ENCODE peak calls at places on chromosomes 3 and 15, in five cellular contexts. One of them, this sample, is unnamed.

GRCh38 chr3:43423634-43424033 is 137.3 kb downstream of the SNRK start:
- ATAC-seq in left colon: no peak
- ATAC-seq in stimulated activated naive B cell treated with anti-CD40 and anti-IgM and Interleukin-4, amounts not matched to agents 10 μg/mL and 1 μg/mL and 100 μg/mL, for 72 hours: no peak
- ATAC-seq in activated naive CD8-positive, alpha-beta T cell treated with anti-CD3 and anti-CD28 coated beads, Interleukin-2, amount 10 ng/mL, durations not matched to agents 7 days and 5 days: no peak
- ATAC-seq in CD4-positive, alpha-beta T cell: no peak
- ATAC-seq in this sample: no peak

GRCh38 chr3:117399311-117400068 is 689.9 kb downstream of the TUSC7 start:
- ATAC-seq in left colon: no peak
- ATAC-seq in stimulated activated naive B cell treated with anti-CD40 and anti-IgM and Interleukin-4, amounts not matched to agents 10 μg/mL and 1 μg/mL and 100 μg/mL, for 72 hours: no peak
- ATAC-seq in activated naive CD8-positive, alpha-beta T cell treated with anti-CD3 and anti-CD28 coated beads, Interleukin-2, amount 10 ng/mL, durations not matched to agents 7 days and 5 days: no peak
- ATAC-seq in CD4-positive, alpha-beta T cell: no peak
- ATAC-seq in this sample: no peak

GRCh38 chr3:17645074-17645698 is 97.2 kb downstream of the TBC1D5 start:
- ATAC-seq in left colon: peak; percentile 78
- ATAC-seq in stimulated activated naive B cell treated with anti-CD40 and anti-IgM and Interleukin-4, amounts not matched to agents 10 μg/mL and 1 μg/mL and 100 μg/mL, for 72 hours: no peak
- ATAC-seq in activated naive CD8-positive, alpha-beta T cell treated with anti-CD3 and anti-CD28 coated beads, Interleukin-2, amount 10 ng/mL, durations not matched to agents 7 days and 5 days: no peak
- ATAC-seq in CD4-positive, alpha-beta T cell: no peak
- ATAC-seq in this sample: no peak

GRCh38 chr15:68335655-68336054 is 58.1 kb downstream of the FEM1B start:
- ATAC-seq in left colon: no peak
- ATAC-seq in stimulated activated naive B cell treated with anti-CD40 and anti-IgM and Interleukin-4, amounts not matched to agents 10 μg/mL and 1 μg/mL and 100 μg/mL, for 72 hours: no peak
- ATAC-seq in activated naive CD8-positive, alpha-beta T cell treated with anti-CD3 and anti-CD28 coated beads, Interleukin-2, amount 10 ng/mL, durations not matched to agents 7 days and 5 days: no peak
- ATAC-seq in CD4-positive, alpha-beta T cell: no peak
- ATAC-seq in this sample: no peak

GRCh38 chr3:16849795-16850194 is 35.0 kb upstream of the PLCL2 start:
- ATAC-seq in left colon: peak; percentile 23
- ATAC-seq in stimulated activated naive B cell treated with anti-CD40 and anti-IgM and Interleukin-4, amounts not matched to agents 10 μg/mL and 1 μg/mL and 100 μg/mL, for 72 hours: peak; percentile 63
- ATAC-seq in activated naive CD8-positive, alpha-beta T cell treated with anti-CD3 and anti-CD28 coated beads, Interleukin-2, amount 10 ng/mL, durations not matched to agents 7 days and 5 days: peak; percentile 24
- ATAC-seq in CD4-positive, alpha-beta T cell: peak; percentile 33
- ATAC-seq in this sample: no peak

GRCh38 chr3:69445498-69445897 is 59.6 kb upstream of the FRMD4B start:
- ATAC-seq in left colon: no peak
- ATAC-seq in stimulated activated naive B cell treated with anti-CD40 and anti-IgM and Interleukin-4, amounts not matched to agents 10 μg/mL and 1 μg/mL and 100 μg/mL, for 72 hours: no peak
- ATAC-seq in activated naive CD8-positive, alpha-beta T cell treated with anti-CD3 and anti-CD28 coated beads, Interleukin-2, amount 10 ng/mL, durations not matched to agents 7 days and 5 days: no peak
- ATAC-seq in CD4-positive, alpha-beta T cell: no peak
- ATAC-seq in this sample: no peak

GRCh38 chr3:190721330-190721729 is 141.2 kb downstream of the GMNC start:
- ATAC-seq in left colon: no peak
- ATAC-seq in stimulated activated naive B cell treated with anti-CD40 and anti-IgM and Interleukin-4, amounts not matched to agents 10 μg/mL and 1 μg/mL and 100 μg/mL, for 72 hours: peak; percentile 50
- ATAC-seq in activated naive CD8-positive, alpha-beta T cell treated with anti-CD3 and anti-CD28 coated beads, Interleukin-2, amount 10 ng/mL, durations not matched to agents 7 days and 5 days: no peak
- ATAC-seq in CD4-positive, alpha-beta T cell: no peak
- ATAC-seq in this sample: peak; percentile 42

GRCh38 chr3:72520690-72521308 is 327.4 kb downstream of the SHQ1 start:
- ATAC-seq in left colon: no peak
- ATAC-seq in stimulated activated naive B cell treated with anti-CD40 and anti-IgM and Interleukin-4, amounts not matched to agents 10 μg/mL and 1 μg/mL and 100 μg/mL, for 72 hours: peak; percentile 78
- ATAC-seq in activated naive CD8-positive, alpha-beta T cell treated with anti-CD3 and anti-CD28 coated beads, Interleukin-2, amount 10 ng/mL, durations not matched to agents 7 days and 5 days: no peak
- ATAC-seq in CD4-positive, alpha-beta T cell: no peak
- ATAC-seq in this sample: no peak

GRCh38 chr3:179750720-179751328 is 98.0 kb downstream of the USP13 start:
- ATAC-seq in left colon: no peak
- ATAC-seq in stimulated activated naive B cell treated with anti-CD40 and anti-IgM and Interleukin-4, amounts not matched to agents 10 μg/mL and 1 μg/mL and 100 μg/mL, for 72 hours: no peak
- ATAC-seq in activated naive CD8-positive, alpha-beta T cell treated with anti-CD3 and anti-CD28 coated beads, Interleukin-2, amount 10 ng/mL, durations not matched to agents 7 days and 5 days: peak; percentile 42
- ATAC-seq in CD4-positive, alpha-beta T cell: no peak
- ATAC-seq in this sample: no peak

GRCh38 chr15:84702961-84703482 is 12.9 kb downstream of the SEC11A start:
- ATAC-seq in left colon: peak; percentile 23
- ATAC-seq in stimulated activated naive B cell treated with anti-CD40 and anti-IgM and Interleukin-4, amounts not matched to agents 10 μg/mL and 1 μg/mL and 100 μg/mL, for 72 hours: no peak
- ATAC-seq in activated naive CD8-positive, alpha-beta T cell treated with anti-CD3 and anti-CD28 coated beads, Interleukin-2, amount 10 ng/mL, durations not matched to agents 7 days and 5 days: no peak
- ATAC-seq in CD4-positive, alpha-beta T cell: no peak
- ATAC-seq in this sample: peak; percentile 67

GRCh38 chr3:17088602-17089313 is 204.0 kb downstream of the PLCL2 start:
- ATAC-seq in left colon: no peak
- ATAC-seq in stimulated activated naive B cell treated with anti-CD40 and anti-IgM and Interleukin-4, amounts not matched to agents 10 μg/mL and 1 μg/mL and 100 μg/mL, for 72 hours: no peak
- ATAC-seq in activated naive CD8-positive, alpha-beta T cell treated with anti-CD3 and anti-CD28 coated beads, Interleukin-2, amount 10 ng/mL, durations not matched to agents 7 days and 5 days: peak; percentile 78
- ATAC-seq in CD4-positive, alpha-beta T cell: peak; percentile 54
- ATAC-seq in this sample: no peak

GRCh38 chr15:69609176-69609575 is 156.6 kb downstream of the RPLP1 start:
- ATAC-seq in left colon: no peak
- ATAC-seq in stimulated activated naive B cell treated with anti-CD40 and anti-IgM and Interleukin-4, amounts not matched to agents 10 μg/mL and 1 μg/mL and 100 μg/mL, for 72 hours: no peak
- ATAC-seq in activated naive CD8-positive, alpha-beta T cell treated with anti-CD3 and anti-CD28 coated beads, Interleukin-2, amount 10 ng/mL, durations not matched to agents 7 days and 5 days: no peak
- ATAC-seq in CD4-positive, alpha-beta T cell: no peak
- ATAC-seq in this sample: no peak

GRCh38 chr3:180523040-180523439 is 78.9 kb upstream of the TTC14 start:
- ATAC-seq in left colon: no peak
- ATAC-seq in stimulated activated naive B cell treated with anti-CD40 and anti-IgM and Interleukin-4, amounts not matched to agents 10 μg/mL and 1 μg/mL and 100 μg/mL, for 72 hours: no peak
- ATAC-seq in activated naive CD8-positive, alpha-beta T cell treated with anti-CD3 and anti-CD28 coated beads, Interleukin-2, amount 10 ng/mL, durations not matched to agents 7 days and 5 days: no peak
- ATAC-seq in CD4-positive, alpha-beta T cell: no peak
- ATAC-seq in this sample: no peak

GRCh38 chr3:194640829-194641228 is 7.6 kb upstream of the TMEM44 start:
- ATAC-seq in left colon: no peak
- ATAC-seq in stimulated activated naive B cell treated with anti-CD40 and anti-IgM and Interleukin-4, amounts not matched to agents 10 μg/mL and 1 μg/mL and 100 μg/mL, for 72 hours: peak; percentile 49
- ATAC-seq in activated naive CD8-positive, alpha-beta T cell treated with anti-CD3 and anti-CD28 coated beads, Interleukin-2, amount 10 ng/mL, durations not matched to agents 7 days and 5 days: no peak
- ATAC-seq in CD4-positive, alpha-beta T cell: peak; percentile 91
- ATAC-seq in this sample: no peak

GRCh38 chr15:92666780-92667179 is 11.2 kb upstream of the FAM174B start:
- ATAC-seq in left colon: peak; percentile 59
- ATAC-seq in stimulated activated naive B cell treated with anti-CD40 and anti-IgM and Interleukin-4, amounts not matched to agents 10 μg/mL and 1 μg/mL and 100 μg/mL, for 72 hours: no peak
- ATAC-seq in activated naive CD8-positive, alpha-beta T cell treated with anti-CD3 and anti-CD28 coated beads, Interleukin-2, amount 10 ng/mL, durations not matched to agents 7 days and 5 days: no peak
- ATAC-seq in CD4-positive, alpha-beta T cell: no peak
- ATAC-seq in this sample: no peak

GRCh38 chr15:89108865-89109660 is 20.8 kb downstream of the ABHD2 start:
- ATAC-seq in left colon: no peak
- ATAC-seq in stimulated activated naive B cell treated with anti-CD40 and anti-IgM and Interleukin-4, amounts not matched to agents 10 μg/mL and 1 μg/mL and 100 μg/mL, for 72 hours: no peak
- ATAC-seq in activated naive CD8-positive, alpha-beta T cell treated with anti-CD3 and anti-CD28 coated beads, Interleukin-2, amount 10 ng/mL, durations not matched to agents 7 days and 5 days: no peak
- ATAC-seq in CD4-positive, alpha-beta T cell: no peak
- ATAC-seq in this sample: no peak

GRCh38 chr15:77671274-77672056 is 38.8 kb upstream of the LINGO1 start:
- ATAC-seq in left colon: no peak
- ATAC-seq in stimulated activated naive B cell treated with anti-CD40 and anti-IgM and Interleukin-4, amounts not matched to agents 10 μg/mL and 1 μg/mL and 100 μg/mL, for 72 hours: no peak
- ATAC-seq in activated naive CD8-positive, alpha-beta T cell treated with anti-CD3 and anti-CD28 coated beads, Interleukin-2, amount 10 ng/mL, durations not matched to agents 7 days and 5 days: no peak
- ATAC-seq in CD4-positive, alpha-beta T cell: no peak
- ATAC-seq in this sample: no peak

GRCh38 chr3:152511904-152512303 is 243.2 kb downstream of the MBNL1 start:
- ATAC-seq in left colon: no peak
- ATAC-seq in stimulated activated naive B cell treated with anti-CD40 and anti-IgM and Interleukin-4, amounts not matched to agents 10 μg/mL and 1 μg/mL and 100 μg/mL, for 72 hours: peak; percentile 91
- ATAC-seq in activated naive CD8-positive, alpha-beta T cell treated with anti-CD3 and anti-CD28 coated beads, Interleukin-2, amount 10 ng/mL, durations not matched to agents 7 days and 5 days: no peak
- ATAC-seq in CD4-positive, alpha-beta T cell: no peak
- ATAC-seq in this sample: no peak

GRCh38 chr15:78059110-78059839 is 18.2 kb downstream of the TBC1D2B start:
- ATAC-seq in left colon: peak; percentile 27
- ATAC-seq in stimulated activated naive B cell treated with anti-CD40 and anti-IgM and Interleukin-4, amounts not matched to agents 10 μg/mL and 1 μg/mL and 100 μg/mL, for 72 hours: no peak
- ATAC-seq in activated naive CD8-positive, alpha-beta T cell treated with anti-CD3 and anti-CD28 coated beads, Interleukin-2, amount 10 ng/mL, durations not matched to agents 7 days and 5 days: no peak
- ATAC-seq in CD4-positive, alpha-beta T cell: no peak
- ATAC-seq in this sample: peak; percentile 68

GRCh38 chr3:120773932-120774331 is 31.4 kb downstream of the GTF2E1 start:
- ATAC-seq in left colon: no peak
- ATAC-seq in stimulated activated naive B cell treated with anti-CD40 and anti-IgM and Interleukin-4, amounts not matched to agents 10 μg/mL and 1 μg/mL and 100 μg/mL, for 72 hours: no peak
- ATAC-seq in activated naive CD8-positive, alpha-beta T cell treated with anti-CD3 and anti-CD28 coated beads, Interleukin-2, amount 10 ng/mL, durations not matched to agents 7 days and 5 days: peak; percentile 76
- ATAC-seq in CD4-positive, alpha-beta T cell: no peak
- ATAC-seq in this sample: no peak

GRCh38 chr3:143314291-143315093 is 194.9 kb downstream of the CHST2 start:
- ATAC-seq in left colon: no peak
- ATAC-seq in stimulated activated naive B cell treated with anti-CD40 and anti-IgM and Interleukin-4, amounts not matched to agents 10 μg/mL and 1 μg/mL and 100 μg/mL, for 72 hours: no peak
- ATAC-seq in activated naive CD8-positive, alpha-beta T cell treated with anti-CD3 and anti-CD28 coated beads, Interleukin-2, amount 10 ng/mL, durations not matched to agents 7 days and 5 days: no peak
- ATAC-seq in CD4-positive, alpha-beta T cell: no peak
- ATAC-seq in this sample: no peak

GRCh38 chr3:48597408-48597800 is 2.3 kb upstream of the COL7A1 start:
- ATAC-seq in left colon: peak; percentile 9
- ATAC-seq in stimulated activated naive B cell treated with anti-CD40 and anti-IgM and Interleukin-4, amounts not matched to agents 10 μg/mL and 1 μg/mL and 100 μg/mL, for 72 hours: no peak
- ATAC-seq in activated naive CD8-positive, alpha-beta T cell treated with anti-CD3 and anti-CD28 coated beads, Interleukin-2, amount 10 ng/mL, durations not matched to agents 7 days and 5 days: no peak
- ATAC-seq in CD4-positive, alpha-beta T cell: peak; percentile 23
- ATAC-seq in this sample: no peak

GRCh38 chr15:92527197-92527596 is 128.4 kb downstream of the FAM174B start:
- ATAC-seq in left colon: no peak
- ATAC-seq in stimulated activated naive B cell treated with anti-CD40 and anti-IgM and Interleukin-4, amounts not matched to agents 10 μg/mL and 1 μg/mL and 100 μg/mL, for 72 hours: no peak
- ATAC-seq in activated naive CD8-positive, alpha-beta T cell treated with anti-CD3 and anti-CD28 coated beads, Interleukin-2, amount 10 ng/mL, durations not matched to agents 7 days and 5 days: no peak
- ATAC-seq in CD4-positive, alpha-beta T cell: no peak
- ATAC-seq in this sample: no peak

GRCh38 chr15:101446527-101447167 is 42.9 kb downstream of the PCSK6 start:
- ATAC-seq in left colon: no peak
- ATAC-seq in stimulated activated naive B cell treated with anti-CD40 and anti-IgM and Interleukin-4, amounts not matched to agents 10 μg/mL and 1 μg/mL and 100 μg/mL, for 72 hours: no peak
- ATAC-seq in activated naive CD8-positive, alpha-beta T cell treated with anti-CD3 and anti-CD28 coated beads, Interleukin-2, amount 10 ng/mL, durations not matched to agents 7 days and 5 days: no peak
- ATAC-seq in CD4-positive, alpha-beta T cell: no peak
- ATAC-seq in this sample: no peak

GRCh38 chr3:43998841-43999805 is 242.6 kb upstream of the TOPAZ1 start:
- ATAC-seq in left colon: peak; percentile 67
- ATAC-seq in stimulated activated naive B cell treated with anti-CD40 and anti-IgM and Interleukin-4, amounts not matched to agents 10 μg/mL and 1 μg/mL and 100 μg/mL, for 72 hours: peak; percentile 11
- ATAC-seq in activated naive CD8-positive, alpha-beta T cell treated with anti-CD3 and anti-CD28 coated beads, Interleukin-2, amount 10 ng/mL, durations not matched to agents 7 days and 5 days: no peak
- ATAC-seq in CD4-positive, alpha-beta T cell: no peak
- ATAC-seq in this sample: peak; percentile 61

This sample was measured in esophagus mucosa.